ENCODE peak calls at places on chromosomes 12 and 14, in five cellular contexts. U is NCI-H1105 treated with DMSO at 0.1 percent for 48 hours, Y is mucosa of descending colon, T is posterior cingulate gyrus, K is cardiac fibroblast. F is an unnamed sample.

GRCh38 chr12:96720363-96720705 is 186.7 kb upstream of the NEDD1 start:
- DNase-seq in U (peak; percentile 46), Y (peak; percentile 16), T (no peak), K (no peak), F (no peak)

GRCh38 chr12:106282457-106283097 is 20.0 kb upstream of the TCP11L2 start:
- DNase-seq in U (peak; percentile 49), Y (peak; percentile 55), T (no peak), K (peak; percentile 88), F (peak; percentile 31)

GRCh38 chr12:75660805-75661404 is 149.5 kb upstream of the KRR1 start:
- DNase-seq in U (no peak), Y (no peak), T (no peak), K (peak; percentile 74), F (no peak)

GRCh38 chr12:76470028-76470939 is 89.3 kb downstream of the OSBPL8 start:
- DNase-seq in U (no peak), Y (no peak), T (no peak), K (peak; percentile 87), F (no peak)

GRCh38 chr14:61616524-61617185 is 78.7 kb upstream of the HIF1A start:
- DNase-seq in U (no peak), Y (no peak), T (no peak), K (peak; percentile 80), F (no peak)

GRCh38 chr14:89121961-89122675 is 294.9 kb downstream of the FOXN3 start:
- DNase-seq in U (peak; percentile 50), Y (no peak), T (no peak), K (no peak), F (no peak)

GRCh38 chr12:85765443-85765842 is 70.8 kb downstream of the RASSF9 start:
- DNase-seq in U (no peak), Y (no peak), T (no peak), K (peak; percentile 2), F (no peak)

GRCh38 chr14:102993523-102993922 is 63.8 kb downstream of the CDC42BPB start:
- DNase-seq in U (no peak), Y (peak; percentile 64), T (no peak), K (peak; percentile 76), F (no peak)

GRCh38 chr12:29149691-29150382 is 759 bp downstream of the FAR2 start:
- DNase-seq in U (peak; percentile 57), Y (peak; percentile 57), T (no peak), K (no peak), F (no peak)

GRCh38 chr14:93490001-93490400 is 59.3 kb downstream of the UNC79 start:
- DNase-seq in U (no peak), Y (no peak), T (no peak), K (no peak), F (no peak)

GRCh38 chr12:58877243-58877743 is 43.0 kb downstream of the LRIG3 start:
- DNase-seq in U (peak; percentile 33), Y (peak; percentile 22), T (no peak), K (peak; percentile 95), F (no peak)

GRCh38 chr12:28513983-28514382 is 323.7 kb downstream of the CCDC91 start:
- DNase-seq in U (no peak), Y (no peak), T (no peak), K (no peak), F (no peak)

GRCh38 chr14:50714452-50715073 is 46.5 kb upstream of the SAV1 start:
- DNase-seq in U (peak; percentile 15), Y (peak; percentile 59), T (no peak), K (peak; percentile 69), F (no peak)

F was measured in Peyer's patch.